ENCODE peak calls at places on chromosome 1, in four cellular contexts. One of them, this sample, is unnamed.

GRCh38 chr1:169115891-169116585 is 9.5 kb downstream of the ATP1B1 start:
- DNase-seq in Daoy: peak
- DNase-seq in CD8-positive, alpha-beta memory T cell: no peak
- DNase-seq in right cardiac atrium: peak
- DNase-seq in this sample: no peak

GRCh38 chr1:32759997-32760623 is 57.0 kb downstream of the YARS1 start:
- DNase-seq in Daoy: peak
- DNase-seq in CD8-positive, alpha-beta memory T cell: no peak
- DNase-seq in right cardiac atrium: no peak
- DNase-seq in this sample: no peak

GRCh38 chr1:17120962-17121837 is 1.9 kb upstream of the PADI2 start:
- DNase-seq in Daoy: peak
- DNase-seq in CD8-positive, alpha-beta memory T cell: no peak
- DNase-seq in right cardiac atrium: no peak
- DNase-seq in this sample: no peak

GRCh38 chr1:113917400-113918082 is 11.6 kb upstream of the HIPK1 start:
- DNase-seq in Daoy: no peak
- DNase-seq in CD8-positive, alpha-beta memory T cell: no peak
- DNase-seq in right cardiac atrium: no peak
- DNase-seq in this sample: no peak

GRCh38 chr1:215397106-215397505 is 170.0 kb upstream of the KCTD3 start:
- DNase-seq in Daoy: no peak
- DNase-seq in CD8-positive, alpha-beta memory T cell: no peak
- DNase-seq in right cardiac atrium: no peak
- DNase-seq in this sample: no peak

GRCh38 chr1:108079550-108079949 is 114.6 kb upstream of the VAV3 start:
- DNase-seq in Daoy: no peak
- DNase-seq in CD8-positive, alpha-beta memory T cell: peak
- DNase-seq in right cardiac atrium: no peak
- DNase-seq in this sample: no peak

GRCh38 chr1:19483261-19483660 is 2.1 kb downstream of the CAPZB start:
- DNase-seq in Daoy: no peak
- DNase-seq in CD8-positive, alpha-beta memory T cell: no peak
- DNase-seq in right cardiac atrium: no peak
- DNase-seq in this sample: no peak

GRCh38 chr1:40307186-40307585 is 9.9 kb downstream of the COL9A2 start:
- DNase-seq in Daoy: no peak
- DNase-seq in CD8-positive, alpha-beta memory T cell: no peak
- DNase-seq in right cardiac atrium: no peak
- DNase-seq in this sample: no peak

GRCh38 chr1:205287076-205287475 is 34.5 kb downstream of the NUAK2 start:
- DNase-seq in Daoy: no peak
- DNase-seq in CD8-positive, alpha-beta memory T cell: no peak
- DNase-seq in right cardiac atrium: no peak
- DNase-seq in this sample: no peak

GRCh38 chr1:183239793-183240625 is 53.9 kb downstream of the LAMC2 start:
- DNase-seq in Daoy: no peak
- DNase-seq in CD8-positive, alpha-beta memory T cell: no peak
- DNase-seq in right cardiac atrium: peak
- DNase-seq in this sample: peak

This sample was measured in cerebellar nuclear complex.